ENCODE peak calls at places on chromosomes 3 and 15, in six cellular contexts. P is colonic mucosa; X is SHP77; Z is heart left ventricle; T is activated gamma-delta T cell treated with Interleukin-2 at 50 U/mL for 16 hours; V is CD8-positive, alpha-beta T cell. I is an unnamed sample.

GRCh38 chr3:98027084-98027445 is 8.1 kb downstream of the GABRR3 start:
- DNase-seq in P (no peak), X (peak; percentile 33), Z (no peak), T (no peak), V (no peak), I (no peak)

GRCh38 chr3:171192176-171192854 is 165.8 kb upstream of the SLC2A2 start:
- DNase-seq in P (no peak), X (no peak), Z (no peak), T (no peak), V (no peak), I (no peak)

GRCh38 chr15:91965501-91966180 is 112.1 kb downstream of the SLCO3A1 start:
- DNase-seq in P (no peak), X (no peak), Z (no peak), T (no peak), V (no peak), I (no peak)

GRCh38 chr3:108546692-108547091 is 36.3 kb upstream of the MYH15 start:
- DNase-seq in P (no peak), X (no peak), Z (no peak), T (no peak), V (no peak), I (no peak)

GRCh38 chr3:154745925-154746324 is 315.9 kb upstream of the GPR149 start:
- DNase-seq in P (no peak), X (no peak), Z (no peak), T (no peak), V (no peak), I (no peak)

GRCh38 chr3:105719791-105720190 is 149.0 kb downstream of the CBLB start:
- DNase-seq in P (no peak), X (no peak), Z (no peak), T (no peak), V (no peak), I (no peak)

GRCh38 chr3:30531017-30531570 is 75.3 kb upstream of the TGFBR2 start:
- DNase-seq in P (no peak), X (no peak), Z (no peak), T (no peak), V (no peak), I (no peak)

GRCh38 chr15:22811640-22812039 is 25.2 kb downstream of the NIPA1 start:
- DNase-seq in P (peak; percentile 56), X (peak; percentile 37), Z (no peak), T (no peak), V (no peak), I (peak; percentile 64)

GRCh38 chr15:77877869-77878577 is 199.5 kb downstream of the TBC1D2B start:
- DNase-seq in P (no peak), X (no peak), Z (no peak), T (no peak), V (no peak), I (no peak)

GRCh38 chr15:43186003-43186353 is 775 bp downstream of the CCNDBP1 start:
- DNase-seq in P (peak; percentile 49), X (no peak), Z (no peak), T (no peak), V (no peak), I (no peak)

GRCh38 chr3:158685151-158685550 is 12.7 kb upstream of the LXN start:
- DNase-seq in P (no peak), X (no peak), Z (no peak), T (no peak), V (no peak), I (no peak)

GRCh38 chr3:42665050-42665878 is 11.8 kb downstream of the ZBTB47 start:
- DNase-seq in P (no peak), X (no peak), Z (no peak), T (no peak), V (no peak), I (no peak)

I was measured in H9.